ENCODE peak calls at places on chromosomes 16 and 17, in six cellular contexts. O, G, T, W, E and Z are unnamed samples.

GRCh38 chr17:32007463-32008298 is 498 bp downstream of the LRRC37B start:
- DNase-seq in O (no peak), T (peak), W (peak), G (peak), E (peak), Z (peak)

GRCh38 chr17:66520986-66521385 is 218.6 kb downstream of the PRKCA start:
- DNase-seq in O (no peak), G (no peak), T (no peak), W (no peak), E (no peak), Z (no peak)

GRCh38 chr17:4101127-4101798 is 41.6 kb downstream of the ZZEF1 start:
- DNase-seq in G (no peak), W (peak), T (no peak), E (peak), O (no peak), Z (no peak)

GRCh38 chr17:47806913-47807255 is 14.7 kb downstream of the OSBPL7 start:
- DNase-seq in E (no peak), G (no peak), T (no peak), O (no peak), W (no peak), Z (no peak)

GRCh38 chr16:50534091-50534490 is 14.1 kb upstream of the NKD1 start:
- DNase-seq in O (no peak), T (no peak), W (no peak), E (no peak), G (no peak), Z (no peak)

GRCh38 chr17:76480676-76481075 is 13.3 kb downstream of the AANAT start:
- DNase-seq in G (no peak), W (no peak), O (no peak), T (no peak), E (no peak), Z (no peak)

GRCh38 chr16:72715267-72715666 is 332.7 kb downstream of the ZFHX3 start:
- DNase-seq in W (no peak), G (no peak), O (no peak), E (no peak), T (no peak), Z (no peak)

GRCh38 chr16:89316701-89317100 is 99.2 kb downstream of the ZNF778 start:
- DNase-seq in E (no peak), O (no peak), T (no peak), G (no peak), W (no peak), Z (no peak)

GRCh38 chr17:8222380-8222629 is 11.9 kb upstream of the AURKB start:
- DNase-seq in W (no peak), T (no peak), E (no peak), O (no peak), G (no peak), Z (no peak)

GRCh38 chr17:59381716-59382570 is 50.5 kb downstream of the YPEL2 start:
- DNase-seq in E (no peak), G (no peak), O (no peak), W (peak), T (no peak), Z (no peak)

GRCh38 chr16:49754495-49755290 is 101.2 kb downstream of the ZNF423 start:
- DNase-seq in G (peak), T (no peak), E (peak), O (no peak), W (peak), Z (no peak)

GRCh38 chr17:19876524-19877161 is 8.9 kb upstream of the ULK2 start:
- DNase-seq in W (no peak), G (no peak), E (no peak), O (no peak), T (no peak), Z (no peak)